ENCODE peak calls at places on chromosomes 13 and 19, in seven cellular contexts. Q is Calu3; N is non-pigmented ciliary epithelial cell; R is A172; H is activated T-cell treated with anti-CD3 and anti-CD28 coated beads, Interleukin-2, amount 50 U/mL, for 72 hours; E is mucosa of gallbladder; P is PC-9. I is an unnamed sample.
A peak's percentile ranks its signal among the peaks of the same experiment; 100 is the strongest.

GRCh38 chr19:29715695-29716581 is 877 bp upstream of the C19orf12 start:
- DNase-seq in R (peak; percentile 30), H (no peak), P (no peak), E (no peak), Q (no peak), N (no peak), I (no peak)

GRCh38 chr13:20401958-20402856 is 123.5 kb downstream of the CRYL1 start:
- DNase-seq in N (no peak), R (peak; percentile 72), P (peak; percentile 91), E (no peak), Q (no peak), H (no peak), I (no peak)

GRCh38 chr13:45120967-45121366 is 657 bp downstream of the GTF2F2 start:
- DNase-seq in Q (no peak), P (no peak), H (no peak), E (no peak), R (no peak), N (no peak), I (no peak)

GRCh38 chr13:111877906-111878305 is 189.0 kb upstream of the SOX1 start:
- DNase-seq in P (no peak), N (no peak), H (no peak), R (no peak), Q (no peak), E (no peak), I (no peak)

GRCh38 chr19:4635763-4636135 is 3.6 kb upstream of the TNFAIP8L1 start:
- DNase-seq in Q (no peak), E (no peak), R (no peak), H (no peak), N (no peak), P (no peak), I (no peak)

GRCh38 chr13:103537616-103538015 is 471.4 kb upstream of the SLC10A2 start:
- DNase-seq in H (no peak), N (no peak), Q (no peak), P (no peak), R (no peak), E (no peak), I (no peak)

GRCh38 chr13:79312456-79312855 is 93.6 kb downstream of the RBM26 start:
- DNase-seq in R (no peak), E (no peak), P (no peak), Q (no peak), N (no peak), H (no peak), I (no peak)

GRCh38 chr13:90055760-90056159 is 1291.7 kb upstream of the MIR17HG start:
- DNase-seq in R (no peak), H (no peak), E (no peak), Q (no peak), N (no peak), P (no peak), I (no peak)

GRCh38 chr13:37984357-37984756 is 114.8 kb upstream of the TRPC4 start:
- DNase-seq in R (no peak), E (no peak), P (no peak), H (no peak), N (no peak), Q (no peak), I (no peak)

GRCh38 chr19:17553256-17553655 is 2.2 kb upstream of the COLGALT1 start:
- DNase-seq in E (peak; percentile 67), N (peak; percentile 65), Q (no peak), R (peak; percentile 76), P (no peak), H (no peak), I (no peak)

GRCh38 chr13:75482070-75482819 is at the start of gene TBC1D4:
- DNase-seq in Q (peak; percentile 73), E (peak; percentile 83), P (peak; percentile 89), R (peak; percentile 81), H (peak; percentile 74), N (peak; percentile 62), I (peak; percentile 77)

GRCh38 chr13:112615391-112615790 is 27.4 kb upstream of the TUBGCP3 start:
- DNase-seq in P (no peak), Q (no peak), R (no peak), E (no peak), N (no peak), H (no peak), I (no peak)

I was measured in B cell.